ENCODE peak calls at places on chromosomes 3 and 15, in eight cellular contexts. One of them, this sample, is unnamed.

GRCh38 chr3:48436855-48437254 is 3.1 kb downstream of the CCDC51 start:
- DNase-seq in EH: no peak
- DNase-seq in glutamatergic neuron: no peak
- DNase-seq in C1 segment of cervical spinal cord: no peak
- DNase-seq in psoas muscle: no peak
- DNase-seq in T-helper 1 cell: no peak
- DNase-seq in posterior vena cava: peak
- DNase-seq in stimulated activated CD4-positive, alpha-beta T cell treated with anti-CD3 and anti-CD28 coated beads, Interleukin-12 subunit alpha, Interleukin-12 subunit beta, amount 100 ng/mL, for 4 hours: no peak
- DNase-seq in this sample: no peak

GRCh38 chr15:61500951-61501350 is 271.8 kb upstream of the RORA start:
- DNase-seq in posterior vena cava: no peak
- DNase-seq in T-helper 1 cell: no peak
- DNase-seq in glutamatergic neuron: no peak
- DNase-seq in EH: no peak
- DNase-seq in C1 segment of cervical spinal cord: no peak
- DNase-seq in psoas muscle: no peak
- DNase-seq in stimulated activated CD4-positive, alpha-beta T cell treated with anti-CD3 and anti-CD28 coated beads, Interleukin-12 subunit alpha, Interleukin-12 subunit beta, amount 100 ng/mL, for 4 hours: no peak
- DNase-seq in this sample: no peak

GRCh38 chr3:127304121-127304744 is 16.4 kb upstream of the PRR20G start:
- DNase-seq in psoas muscle: no peak
- DNase-seq in T-helper 1 cell: no peak
- DNase-seq in C1 segment of cervical spinal cord: no peak
- DNase-seq in glutamatergic neuron: no peak
- DNase-seq in EH: no peak
- DNase-seq in posterior vena cava: no peak
- DNase-seq in stimulated activated CD4-positive, alpha-beta T cell treated with anti-CD3 and anti-CD28 coated beads, Interleukin-12 subunit alpha, Interleukin-12 subunit beta, amount 100 ng/mL, for 4 hours: no peak
- DNase-seq in this sample: peak

GRCh38 chr15:82108489-82109078 is 62.8 kb upstream of the MEX3B start:
- DNase-seq in T-helper 1 cell: peak
- DNase-seq in EH: peak
- DNase-seq in stimulated activated CD4-positive, alpha-beta T cell treated with anti-CD3 and anti-CD28 coated beads, Interleukin-12 subunit alpha, Interleukin-12 subunit beta, amount 100 ng/mL, for 4 hours: peak
- DNase-seq in posterior vena cava: peak
- DNase-seq in glutamatergic neuron: peak
- DNase-seq in C1 segment of cervical spinal cord: no peak
- DNase-seq in psoas muscle: peak
- DNase-seq in this sample: peak

GRCh38 chr3:8212794-8213193 is 288.8 kb upstream of the LMCD1 start:
- DNase-seq in stimulated activated CD4-positive, alpha-beta T cell treated with anti-CD3 and anti-CD28 coated beads, Interleukin-12 subunit alpha, Interleukin-12 subunit beta, amount 100 ng/mL, for 4 hours: no peak
- DNase-seq in glutamatergic neuron: no peak
- DNase-seq in posterior vena cava: no peak
- DNase-seq in T-helper 1 cell: no peak
- DNase-seq in psoas muscle: no peak
- DNase-seq in EH: no peak
- DNase-seq in C1 segment of cervical spinal cord: no peak
- DNase-seq in this sample: no peak

GRCh38 chr3:115727135-115727534 is 103.8 kb downstream of the GAP43 start:
- DNase-seq in T-helper 1 cell: no peak
- DNase-seq in C1 segment of cervical spinal cord: no peak
- DNase-seq in EH: no peak
- DNase-seq in stimulated activated CD4-positive, alpha-beta T cell treated with anti-CD3 and anti-CD28 coated beads, Interleukin-12 subunit alpha, Interleukin-12 subunit beta, amount 100 ng/mL, for 4 hours: no peak
- DNase-seq in psoas muscle: no peak
- DNase-seq in glutamatergic neuron: no peak
- DNase-seq in posterior vena cava: no peak
- DNase-seq in this sample: no peak

GRCh38 chr3:121557426-121557934 is 10.3 kb upstream of the ARGFX start:
- DNase-seq in psoas muscle: no peak
- DNase-seq in T-helper 1 cell: no peak
- DNase-seq in posterior vena cava: no peak
- DNase-seq in glutamatergic neuron: no peak
- DNase-seq in C1 segment of cervical spinal cord: no peak
- DNase-seq in EH: no peak
- DNase-seq in stimulated activated CD4-positive, alpha-beta T cell treated with anti-CD3 and anti-CD28 coated beads, Interleukin-12 subunit alpha, Interleukin-12 subunit beta, amount 100 ng/mL, for 4 hours: no peak
- DNase-seq in this sample: no peak

GRCh38 chr3:37466660-37467359 is 292.4 kb upstream of the LRRFIP2 start:
- DNase-seq in EH: no peak
- DNase-seq in stimulated activated CD4-positive, alpha-beta T cell treated with anti-CD3 and anti-CD28 coated beads, Interleukin-12 subunit alpha, Interleukin-12 subunit beta, amount 100 ng/mL, for 4 hours: no peak
- DNase-seq in psoas muscle: no peak
- DNase-seq in C1 segment of cervical spinal cord: no peak
- DNase-seq in posterior vena cava: no peak
- DNase-seq in T-helper 1 cell: no peak
- DNase-seq in glutamatergic neuron: no peak
- DNase-seq in this sample: no peak

GRCh38 chr3:9396301-9396631 is 1.1 kb upstream of the SETD5 start:
- DNase-seq in posterior vena cava: peak
- DNase-seq in glutamatergic neuron: peak
- DNase-seq in T-helper 1 cell: no peak
- DNase-seq in stimulated activated CD4-positive, alpha-beta T cell treated with anti-CD3 and anti-CD28 coated beads, Interleukin-12 subunit alpha, Interleukin-12 subunit beta, amount 100 ng/mL, for 4 hours: no peak
- DNase-seq in EH: peak
- DNase-seq in psoas muscle: no peak
- DNase-seq in C1 segment of cervical spinal cord: no peak
- DNase-seq in this sample: peak

GRCh38 chr3:158768361-158768787 is 33.5 kb upstream of the MFSD1 start:
- DNase-seq in psoas muscle: peak
- DNase-seq in stimulated activated CD4-positive, alpha-beta T cell treated with anti-CD3 and anti-CD28 coated beads, Interleukin-12 subunit alpha, Interleukin-12 subunit beta, amount 100 ng/mL, for 4 hours: no peak
- DNase-seq in EH: peak
- DNase-seq in posterior vena cava: peak
- DNase-seq in T-helper 1 cell: no peak
- DNase-seq in C1 segment of cervical spinal cord: no peak
- DNase-seq in glutamatergic neuron: peak
- DNase-seq in this sample: no peak

GRCh38 chr3:41148446-41148845 is 50.9 kb upstream of the CTNNB1 start:
- DNase-seq in C1 segment of cervical spinal cord: peak
- DNase-seq in stimulated activated CD4-positive, alpha-beta T cell treated with anti-CD3 and anti-CD28 coated beads, Interleukin-12 subunit alpha, Interleukin-12 subunit beta, amount 100 ng/mL, for 4 hours: no peak
- DNase-seq in T-helper 1 cell: no peak
- DNase-seq in posterior vena cava: no peak
- DNase-seq in psoas muscle: no peak
- DNase-seq in glutamatergic neuron: no peak
- DNase-seq in EH: no peak
- DNase-seq in this sample: no peak

GRCh38 chr15:101437618-101438481 is 51.7 kb downstream of the PCSK6 start:
- DNase-seq in stimulated activated CD4-positive, alpha-beta T cell treated with anti-CD3 and anti-CD28 coated beads, Interleukin-12 subunit alpha, Interleukin-12 subunit beta, amount 100 ng/mL, for 4 hours: no peak
- DNase-seq in glutamatergic neuron: no peak
- DNase-seq in posterior vena cava: no peak
- DNase-seq in C1 segment of cervical spinal cord: no peak
- DNase-seq in EH: no peak
- DNase-seq in T-helper 1 cell: no peak
- DNase-seq in psoas muscle: no peak
- DNase-seq in this sample: no peak

GRCh38 chr15:101852356-101852755 is 40.4 kb downstream of the OR4F15 start:
- DNase-seq in EH: no peak
- DNase-seq in psoas muscle: no peak
- DNase-seq in C1 segment of cervical spinal cord: no peak
- DNase-seq in stimulated activated CD4-positive, alpha-beta T cell treated with anti-CD3 and anti-CD28 coated beads, Interleukin-12 subunit alpha, Interleukin-12 subunit beta, amount 100 ng/mL, for 4 hours: no peak
- DNase-seq in T-helper 1 cell: no peak
- DNase-seq in posterior vena cava: no peak
- DNase-seq in glutamatergic neuron: no peak
- DNase-seq in this sample: no peak

GRCh38 chr3:73784647-73785420 is 160.1 kb upstream of the PDZRN3 start:
- DNase-seq in stimulated activated CD4-positive, alpha-beta T cell treated with anti-CD3 and anti-CD28 coated beads, Interleukin-12 subunit alpha, Interleukin-12 subunit beta, amount 100 ng/mL, for 4 hours: no peak
- DNase-seq in T-helper 1 cell: no peak
- DNase-seq in posterior vena cava: no peak
- DNase-seq in EH: peak
- DNase-seq in C1 segment of cervical spinal cord: no peak
- DNase-seq in glutamatergic neuron: no peak
- DNase-seq in psoas muscle: no peak
- DNase-seq in this sample: no peak

GRCh38 chr15:86082619-86083377 is 3.1 kb downstream of the AGBL1 start:
- DNase-seq in EH: no peak
- DNase-seq in glutamatergic neuron: no peak
- DNase-seq in psoas muscle: no peak
- DNase-seq in C1 segment of cervical spinal cord: peak
- DNase-seq in T-helper 1 cell: no peak
- DNase-seq in posterior vena cava: no peak
- DNase-seq in stimulated activated CD4-positive, alpha-beta T cell treated with anti-CD3 and anti-CD28 coated beads, Interleukin-12 subunit alpha, Interleukin-12 subunit beta, amount 100 ng/mL, for 4 hours: no peak
- DNase-seq in this sample: no peak

GRCh38 chr3:147941984-147942383 is 532.8 kb downstream of the ZIC1 start:
- DNase-seq in T-helper 1 cell: no peak
- DNase-seq in C1 segment of cervical spinal cord: no peak
- DNase-seq in psoas muscle: no peak
- DNase-seq in EH: no peak
- DNase-seq in stimulated activated CD4-positive, alpha-beta T cell treated with anti-CD3 and anti-CD28 coated beads, Interleukin-12 subunit alpha, Interleukin-12 subunit beta, amount 100 ng/mL, for 4 hours: no peak
- DNase-seq in posterior vena cava: no peak
- DNase-seq in glutamatergic neuron: no peak
- DNase-seq in this sample: no peak